ENCODE peak calls at places on chromosomes 16 and 17, in seven cellular contexts. P is H7; F is M059J; H is T-helper 2 cell; I is Daoy; A is activated T-helper 1 cell treated with anti-CD3 and anti-CD28 coated beads, Interleukin-2, amount 50 U/mL, for 16 hours; M is stimulated activated CD8-positive, alpha-beta memory T cell treated with anti-CD3 and anti-CD28 coated beads, Interleukin-4, amount 100 ng/mL, for 1 hour. R is an unnamed sample.
A peak's percentile ranks its signal among the peaks of the same experiment; 100 is the strongest.

GRCh38 chr17:59000022-59000421 is 106.7 kb downstream of the TRIM37 start:
- DNase-seq in P (no peak), F (no peak), H (no peak), I (no peak), A (no peak), M (no peak), R (no peak)

GRCh38 chr17:40035162-40035559 is 19.0 kb downstream of the MED24 start:
- DNase-seq in P (peak; percentile 94), F (no peak), H (no peak), I (peak; percentile 58), A (no peak), M (no peak), R (no peak)

GRCh38 chr17:83196088-83196765 is 116.8 kb downstream of the METRNL start:
- DNase-seq in P (no peak), F (peak; percentile 56), H (no peak), I (peak; percentile 82), A (no peak), M (no peak), R (peak; percentile 70)

GRCh38 chr16:9334091-9334490 is 242.6 kb downstream of the HAPSTR1 start:
- DNase-seq in P (no peak), F (no peak), H (no peak), I (no peak), A (no peak), M (no peak), R (no peak)

GRCh38 chr17:35486920-35487727 is 38.6 kb upstream of the SLFN13 start:
- DNase-seq in P (peak; percentile 63), F (peak; percentile 74), H (peak; percentile 78), I (peak; percentile 75), A (peak; percentile 69), M (peak; percentile 42), R (no peak)

GRCh38 chr16:2160915-2161551 is 5.5 kb downstream of the TRAF7 start:
- DNase-seq in P (peak; percentile 77), F (no peak), H (no peak), I (peak; percentile 58), A (no peak), M (no peak), R (no peak)

GRCh38 chr17:4633643-4634042 is 7.8 kb downstream of the ALOX15 start:
- DNase-seq in P (no peak), F (no peak), H (no peak), I (no peak), A (no peak), M (no peak), R (no peak)

GRCh38 chr16:6558661-6559060 is 774.0 kb upstream of the RBFOX1 start:
- DNase-seq in P (peak; percentile 27), F (no peak), H (no peak), I (no peak), A (no peak), M (no peak), R (no peak)

GRCh38 chr17:83073389-83074063 is 5.9 kb upstream of the METRNL start:
- DNase-seq in P (no peak), F (peak; percentile 71), H (no peak), I (peak; percentile 77), A (no peak), M (no peak), R (no peak)

GRCh38 chr17:3036800-3037199 is 26.6 kb downstream of the OR1D5 start:
- DNase-seq in P (no peak), F (no peak), H (no peak), I (no peak), A (no peak), M (no peak), R (no peak)

GRCh38 chr17:42522263-42522790 is 13.7 kb upstream of the NAGLU start:
- DNase-seq in P (no peak), F (no peak), H (no peak), I (no peak), A (no peak), M (no peak), R (no peak)

GRCh38 chr16:1771072-1771863 is at the start of gene NME3:
- DNase-seq in P (peak; percentile 95), F (no peak), H (peak; percentile 69), I (peak; percentile 71), A (peak; percentile 68), M (peak; percentile 56), R (no peak)

GRCh38 chr16:21580807-21581206 is 18.6 kb upstream of the METTL9 start:
- DNase-seq in P (no peak), F (no peak), H (no peak), I (no peak), A (no peak), M (no peak), R (no peak)

GRCh38 chr17:77349976-77350830 is 209.4 kb downstream of the SEC14L1 start:
- DNase-seq in P (peak; percentile 33), F (no peak), H (no peak), I (no peak), A (no peak), M (no peak), R (no peak)

GRCh38 chr16:68759062-68759461 is 22.0 kb downstream of the CDH1 start:
- DNase-seq in P (no peak), F (no peak), H (no peak), I (no peak), A (no peak), M (no peak), R (no peak)

GRCh38 chr16:87836844-87837581 is 32.3 kb downstream of the SLC7A5 start:
- DNase-seq in P (no peak), F (no peak), H (no peak), I (no peak), A (no peak), M (no peak), R (no peak)

GRCh38 chr16:85157372-85157771 is 45.1 kb upstream of the CIBAR2 start:
- DNase-seq in P (no peak), F (no peak), H (no peak), I (no peak), A (no peak), M (no peak), R (no peak)

GRCh38 chr17:45361976-45362375 is 45.2 kb upstream of the MAP3K14 start:
- DNase-seq in P (no peak), F (no peak), H (no peak), I (no peak), A (no peak), M (no peak), R (no peak)

GRCh38 chr16:4142268-4142667 is 26.0 kb upstream of the ADCY9 start:
- DNase-seq in P (no peak), F (no peak), H (no peak), I (no peak), A (no peak), M (no peak), R (no peak)

GRCh38 chr16:54489225-54489781 is 202.7 kb upstream of the IRX3 start:
- DNase-seq in P (no peak), F (no peak), H (no peak), I (no peak), A (no peak), M (no peak), R (no peak)

GRCh38 chr16:10738231-10739077 is 5.2 kb upstream of the NUBP1 start:
- DNase-seq in P (no peak), F (peak; percentile 94), H (peak; percentile 15), I (peak; percentile 83), A (no peak), M (no peak), R (peak; percentile 14)

GRCh38 chr17:38415250-38416194 is 12.7 kb upstream of the ARHGAP23 start:
- DNase-seq in P (peak; percentile 90), F (no peak), H (no peak), I (peak; percentile 29), A (no peak), M (no peak), R (no peak)

GRCh38 chr17:74210191-74211140 is 2.9 kb upstream of the TTYH2 start:
- DNase-seq in P (peak; percentile 87), F (peak; percentile 57), H (peak; percentile 75), I (peak; percentile 86), A (peak; percentile 73), M (peak; percentile 50), R (no peak)

GRCh38 chr16:68972720-68973119 is 129.4 kb downstream of the TANGO6 start:
- DNase-seq in P (peak; percentile 62), F (peak; percentile 57), H (no peak), I (peak; percentile 50), A (no peak), M (no peak), R (no peak)

GRCh38 chr16:66248096-66248495 is 118.4 kb upstream of the CDH5 start:
- DNase-seq in P (no peak), F (peak; percentile 37), H (no peak), I (peak; percentile 37), A (no peak), M (no peak), R (peak; percentile 55)

GRCh38 chr16:76114681-76115080 is 162.5 kb upstream of the CNTNAP4 start:
- DNase-seq in P (no peak), F (no peak), H (no peak), I (no peak), A (no peak), M (no peak), R (no peak)

GRCh38 chr17:81193051-81193410 is 27.0 kb upstream of the AATK start:
- DNase-seq in P (no peak), F (no peak), H (no peak), I (no peak), A (no peak), M (no peak), R (no peak)

GRCh38 chr17:72414967-72415853 is 294.4 kb downstream of the SOX9 start:
- DNase-seq in P (no peak), F (no peak), H (no peak), I (no peak), A (no peak), M (no peak), R (no peak)

GRCh38 chr16:87391950-87392822 is at the start of gene MAP1LC3B:
- DNase-seq in P (peak; percentile 99), F (peak; percentile 93), H (peak; percentile 95), I (peak; percentile 98), A (peak; percentile 99), M (peak; percentile 94), R (peak; percentile 81)

GRCh38 chr17:78034429-78035091 is 76.1 kb downstream of the TNRC6C start:
- DNase-seq in P (no peak), F (peak; percentile 73), H (no peak), I (peak; percentile 64), A (no peak), M (no peak), R (no peak)

GRCh38 chr16:88914750-88915368 is 48.4 kb upstream of the PABPN1L start:
- DNase-seq in P (peak; percentile 78), F (no peak), H (no peak), I (peak; percentile 43), A (no peak), M (no peak), R (peak; percentile 32)

GRCh38 chr16:51989637-51990230 is 557.2 kb downstream of the TOX3 start:
- DNase-seq in P (no peak), F (no peak), H (no peak), I (no peak), A (no peak), M (no peak), R (no peak)

GRCh38 chr16:78984887-78985464 is 615.6 kb downstream of the MAF start:
- DNase-seq in P (no peak), F (no peak), H (no peak), I (peak; percentile 26), A (no peak), M (no peak), R (no peak)

GRCh38 chr16:67150833-67151396 is at the start of gene B3GNT9:
- DNase-seq in P (peak; percentile 94), F (peak; percentile 81), H (no peak), I (peak; percentile 78), A (no peak), M (no peak), R (no peak)

GRCh38 chr17:79747508-79748295 is 17.0 kb downstream of the ENPP7 start:
- DNase-seq in P (peak; percentile 91), F (no peak), H (no peak), I (no peak), A (no peak), M (no peak), R (no peak)

GRCh38 chr16:57941016-57941656 is 29.8 kb downstream of the CNGB1 start:
- DNase-seq in P (no peak), F (peak; percentile 80), H (no peak), I (peak; percentile 52), A (no peak), M (no peak), R (no peak)

GRCh38 chr16:53843084-53843483 is 139.1 kb downstream of the FTO start:
- DNase-seq in P (no peak), F (no peak), H (no peak), I (no peak), A (no peak), M (no peak), R (no peak)

GRCh38 chr17:60445144-60445543 is 22.9 kb downstream of the CHCT1 start:
- DNase-seq in P (no peak), F (no peak), H (no peak), I (no peak), A (no peak), M (no peak), R (no peak)